ENCODE peak calls at places on chromosome 5, in four cellular contexts. R is cardiac fibroblast, D is IMR-90, Q is OCI-LY7. H is an unnamed sample.

GRCh38 chr5:153402550-153402949 is 87.9 kb upstream of the GRIA1 start:
- DNase-seq in R (no peak), D (no peak), Q (no peak), H (no peak)

GRCh38 chr5:149559712-149560111 is 8.5 kb upstream of the CSNK1A1 start:
- DNase-seq in R (peak; percentile 74), D (peak; percentile 22), Q (no peak), H (no peak)

GRCh38 chr5:67536892-67537291 is 340.3 kb upstream of the CD180 start:
- DNase-seq in R (peak; percentile 7), D (no peak), Q (no peak), H (no peak)

GRCh38 chr5:65050826-65051498 is 282.2 kb downstream of the CWC27 start:
- DNase-seq in R (peak; percentile 68), D (no peak), Q (no peak), H (no peak)

GRCh38 chr5:83342475-83342874 is 129.1 kb upstream of the VCAN start:
- DNase-seq in R (no peak), D (no peak), Q (no peak), H (no peak)

GRCh38 chr5:74241751-74242140 is 398.8 kb downstream of the ENC1 start:
- DNase-seq in R (no peak), D (peak; percentile 34), Q (no peak), H (peak; percentile 84)

GRCh38 chr5:175738595-175739133 is 80.8 kb downstream of the HRH2 start:
- DNase-seq in R (no peak), D (no peak), Q (no peak), H (no peak)

GRCh38 chr5:66891184-66891925 is 295.2 kb downstream of the MAST4 start:
- DNase-seq in R (peak; percentile 46), D (peak; percentile 43), Q (no peak), H (no peak)

GRCh38 chr5:68746220-68747076 is 347.4 kb upstream of the SLC30A5 start:
- DNase-seq in R (no peak), D (no peak), Q (no peak), H (no peak)

GRCh38 chr5:88826959-88827585 is 55.9 kb downstream of the MEF2C start:
- DNase-seq in R (peak; percentile 93), D (peak; percentile 90), Q (peak; percentile 83), H (peak; percentile 13)

DNA sequence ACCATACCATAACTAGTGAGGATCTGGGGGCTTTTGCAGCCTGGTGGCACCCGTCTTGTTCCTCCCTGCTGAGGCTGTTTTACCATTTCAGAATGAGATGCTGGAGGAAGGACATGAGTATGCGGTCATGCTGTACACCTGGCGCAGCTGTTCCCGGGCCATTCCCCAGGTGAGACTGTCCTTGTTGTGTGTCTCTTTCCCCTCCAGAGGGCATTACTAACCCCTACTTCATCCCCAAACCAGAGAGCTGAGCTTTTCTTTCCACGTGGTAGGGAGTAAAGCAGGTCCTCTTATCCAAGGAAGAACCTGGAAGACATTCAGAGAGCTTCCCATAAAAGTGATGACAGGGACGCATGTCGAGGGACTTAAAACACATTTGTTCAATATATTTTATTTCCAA is 28.8 kb downstream of the CYFIP2 start:
- DNase-seq in R (no peak), D (no peak), Q (no peak), H (no peak)
- TF ChIP-seq CTCF in R (no peak), D (no peak), Q (peak; percentile 38), H (no peak)

DNA sequence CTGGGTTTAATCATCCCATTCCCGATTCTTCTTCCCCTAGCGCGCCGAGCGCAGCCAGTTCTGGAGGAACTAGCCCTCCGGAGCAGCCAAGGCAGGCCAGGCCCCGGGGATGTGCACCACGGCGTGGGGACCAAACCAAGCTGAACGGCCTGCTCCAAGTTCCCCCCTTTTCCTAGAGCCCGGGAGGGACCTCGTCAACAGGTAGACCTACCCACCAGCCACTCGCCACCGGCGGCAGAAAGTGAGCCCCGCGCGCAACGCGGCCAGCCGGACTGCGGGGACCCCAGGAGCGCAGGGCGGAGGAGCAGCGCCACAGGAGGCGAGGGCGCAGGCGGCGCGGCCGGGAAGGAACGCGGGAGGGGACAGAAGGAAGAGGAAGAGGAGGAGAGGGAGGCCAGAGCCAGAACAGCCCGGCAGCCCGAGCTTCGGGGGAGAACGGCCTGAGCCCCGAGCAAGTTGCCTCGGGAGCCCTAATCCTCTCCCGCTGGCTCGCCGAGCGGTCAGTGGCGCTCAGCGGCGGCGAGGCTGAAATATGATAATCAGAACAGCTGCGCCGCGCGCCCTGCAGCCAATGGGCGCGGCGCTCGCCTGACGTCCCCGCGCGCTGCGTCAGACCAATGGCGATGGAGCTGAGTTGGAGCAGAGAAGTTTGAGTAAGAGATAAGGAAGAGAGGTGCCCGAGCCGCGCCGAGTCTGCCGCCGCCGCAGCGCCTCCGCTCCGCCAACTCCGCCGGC is at the start of gene ISL1:
- DNase-seq in R (peak; percentile 57), D (peak; percentile 55), Q (no peak), H (peak; percentile 88)
- TF ChIP-seq CTCF in R (no peak), D (no peak), Q (no peak), H (no peak)

GRCh38 chr5:169721771-169722170 is 84.7 kb downstream of the DOCK2 start:
- DNase-seq in R (no peak), D (no peak), Q (no peak), H (no peak)
- TF ChIP-seq CTCF in R (no peak), D (no peak), Q (peak; percentile 57), H (no peak)

GRCh38 chr5:181001947-181002346 is 13.3 kb downstream of the BTNL3 start:
- DNase-seq in R (no peak), D (no peak), Q (no peak), H (no peak)
- TF ChIP-seq CTCF in R (no peak), D (no peak), Q (no peak), H (no peak)

DNA sequence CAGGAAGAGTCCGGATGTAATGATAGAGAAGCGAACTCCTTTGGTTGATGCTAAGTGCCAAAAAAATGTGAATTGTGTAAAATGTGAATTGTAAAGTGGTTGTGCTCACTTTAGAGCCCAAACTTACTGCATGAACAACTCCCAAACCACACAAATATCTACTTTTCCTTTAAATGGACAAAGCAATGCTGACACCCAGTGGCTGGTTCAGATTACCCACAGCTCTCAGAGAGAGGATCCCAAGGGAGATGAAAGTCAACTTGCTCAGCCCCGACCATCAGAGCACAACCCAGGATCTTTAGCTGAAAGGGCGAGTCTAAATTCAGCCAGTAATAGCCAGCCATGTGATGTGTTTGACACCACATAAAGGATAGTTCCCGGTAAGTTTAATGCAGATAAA is 133.7 kb downstream of the NMUR2 start:
- DNase-seq in R (no peak), D (no peak), Q (peak; percentile 11), H (peak; percentile 52)
- TF ChIP-seq CTCF in R (no peak), D (peak; percentile 7), Q (peak; percentile 44), H (peak; percentile 50)

GRCh38 chr5:177307544-177308363 is 3.9 kb downstream of the MXD3 start:
- DNase-seq in R (no peak), D (no peak), Q (peak; percentile 62), H (no peak)

GRCh38 chr5:177304392-177305119 is 957 bp downstream of the PRELID1 start:
- DNase-seq in R (no peak), D (peak; percentile 12), Q (peak; percentile 31), H (no peak)

GRCh38 chr5:177308740-177309139 is 3.0 kb downstream of the MXD3 start:
- DNase-seq in R (no peak), D (no peak), Q (no peak), H (no peak)

GRCh38 chr5:177309351-177310191 is 2.1 kb downstream of the MXD3 start:
- DNase-seq in R (peak; percentile 75), D (peak; percentile 65), Q (peak; percentile 78), H (peak; percentile 90)

GRCh38 chr5:177306674-177307543 is 3.3 kb downstream of the PRELID1 start:
- DNase-seq in R (peak; percentile 54), D (no peak), Q (peak; percentile 28), H (no peak)
- TF ChIP-seq CTCF in R (no peak), D (no peak), Q (peak; percentile 41), H (no peak)

GRCh38 chr5:10111575-10111974 is 138.1 kb downstream of the ATPSCKMT start:
- DNase-seq in R (peak; percentile 55), D (peak; percentile 54), Q (peak; percentile 10), H (no peak)
- TF ChIP-seq CTCF in R (peak; percentile 57), D (peak; percentile 54), Q (peak; percentile 71), H (no peak)

DNA sequence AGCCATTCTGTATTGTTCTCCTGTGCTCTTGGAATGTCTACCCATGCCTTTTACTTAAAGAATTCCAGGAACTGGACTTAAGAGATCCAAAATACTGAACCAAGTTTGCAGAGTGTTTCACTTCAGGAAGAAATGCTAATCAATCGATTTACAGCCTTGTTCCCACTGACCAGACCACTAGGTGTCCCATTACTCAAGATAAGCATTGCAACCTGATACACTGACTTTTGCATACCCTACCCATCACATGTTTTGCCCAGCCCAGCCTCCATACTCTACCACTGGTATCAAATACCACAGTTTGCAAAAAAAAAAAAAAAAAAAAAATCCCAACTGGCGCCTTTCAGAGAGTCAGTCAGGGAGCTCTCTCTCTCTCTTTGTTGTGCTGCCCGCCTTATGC is 550.8 kb downstream of the CDH9 start:
- DNase-seq in R (no peak), D (no peak), Q (no peak), H (no peak)
- TF ChIP-seq CTCF in R (no peak), D (no peak), Q (no peak), H (no peak)

H was measured in Calu3.